ENCODE peak calls at places on chromosomes 1 and 21, in seven cellular contexts. X is tibial artery, G is cardiac muscle cell, M is coronary artery, N is fibroblast of lung, V is pancreas, P is AG04450. W is an unnamed sample.

GRCh38 chr21:42784276-42784675 is 95.1 kb downstream of the WDR4 start:
- DNase-seq in N (no peak), X (no peak), M (no peak), P (no peak), G (no peak), V (no peak), W (no peak)

GRCh38 chr1:112325504-112325903 is 70.5 kb upstream of the CTTNBP2NL start:
- DNase-seq in G (no peak), P (no peak), V (no peak), X (no peak), N (no peak), M (no peak), W (no peak)

GRCh38 chr1:20370628-20371200 is 80.0 kb downstream of the VWA5B1 start:
- DNase-seq in P (no peak), M (no peak), V (no peak), G (no peak), N (no peak), X (peak; percentile 7), W (no peak)

GRCh38 chr1:22753396-22754083 is 42.9 kb downstream of the EPHB2 start:
- DNase-seq in G (no peak), X (peak; percentile 75), P (peak; percentile 52), V (no peak), M (no peak), N (peak; percentile 64), W (no peak)

GRCh38 chr1:20138346-20138745 is 777 bp upstream of the PLA2G2F start:
- DNase-seq in X (peak; percentile 28), V (no peak), G (no peak), P (no peak), N (no peak), M (no peak), W (no peak)

GRCh38 chr1:3068400-3069361 is at the start of gene PRDM16:
- DNase-seq in M (no peak), G (peak; percentile 84), V (peak; percentile 70), N (peak; percentile 69), P (no peak), X (peak; percentile 84), W (peak; percentile 47)

GRCh38 chr1:183093821-183094287 is 70.6 kb downstream of the LAMC1 start:
- DNase-seq in G (no peak), M (no peak), N (peak; percentile 83), P (no peak), V (no peak), X (no peak), W (no peak)

GRCh38 chr1:157247005-157247763 is 109.0 kb upstream of the ETV3 start:
- DNase-seq in N (no peak), V (no peak), M (no peak), X (no peak), G (no peak), P (no peak), W (no peak)

GRCh38 chr1:158067651-158068050 is 74.2 kb downstream of the KIRREL1 start:
- DNase-seq in N (peak; percentile 80), X (no peak), M (no peak), G (no peak), P (no peak), V (no peak), W (peak; percentile 96)

GRCh38 chr21:33023574-33024277 is 2.0 kb upstream of the OLIG2 start:
- DNase-seq in N (no peak), X (no peak), M (peak; percentile 52), P (no peak), V (no peak), G (no peak), W (no peak)

GRCh38 chr21:39096754-39097153 is 86.5 kb downstream of the PSMG1 start:
- DNase-seq in X (peak; percentile 64), G (no peak), M (no peak), P (no peak), V (no peak), N (no peak), W (peak; percentile 24)

GRCh38 chr21:41640756-41641509 is 125.9 kb downstream of the RIPK4 start:
- DNase-seq in G (no peak), P (no peak), V (no peak), X (peak; percentile 77), N (peak; percentile 74), M (no peak), W (no peak)

GRCh38 chr1:110674337-110675059 is at the start of gene KCNA3:
- DNase-seq in M (no peak), N (no peak), G (peak; percentile 65), P (no peak), X (peak; percentile 54), V (no peak), W (no peak)

GRCh38 chr1:40901886-40902633 is 39.9 kb upstream of the CITED4 start:
- DNase-seq in V (no peak), N (peak; percentile 68), M (no peak), G (no peak), P (no peak), X (peak; percentile 72), W (no peak)

GRCh38 chr1:194813109-194813508 is 1626.7 kb upstream of the B3GALT2 start:
- DNase-seq in V (no peak), P (no peak), X (no peak), G (no peak), N (no peak), M (no peak), W (no peak)

GRCh38 chr1:116929961-116930592 is 20.4 kb downstream of the PTGFRN start:
- DNase-seq in G (no peak), N (no peak), M (no peak), P (no peak), V (no peak), X (no peak), W (no peak)

GRCh38 chr1:116933586-116934515 is 24.1 kb downstream of the PTGFRN start:
- DNase-seq in P (no peak), X (no peak), G (no peak), N (no peak), M (no peak), V (no peak), W (no peak)

GRCh38 chr1:116931016-116931918 is 21.6 kb downstream of the PTGFRN start:
- DNase-seq in N (no peak), V (no peak), P (no peak), G (no peak), X (no peak), M (no peak), W (no peak)

GRCh38 chr1:116934586-116935207 is 25.0 kb downstream of the PTGFRN start:
- DNase-seq in N (no peak), P (no peak), X (no peak), V (no peak), M (no peak), G (no peak), W (no peak)
- TF ChIP-seq CTCF in N (no peak), P (peak; percentile 3), X (no peak), V (no peak), M (no peak), G (peak; percentile 47), W (peak; percentile 23)

GRCh38 chr1:24727490-24728214 is 17.6 kb upstream of the CLIC4 start:
- DNase-seq in G (no peak), N (peak; percentile 86), M (no peak), V (no peak), P (no peak), X (peak; percentile 82), W (no peak)
- H3K4me3 ChIP-seq in G (no peak overlapping the region), N (peak overlapping the region; percentile 21), M (peak overlapping the region; percentile 32), V (no peak overlapping the region), P (peak overlapping the region; percentile 31), X (no peak overlapping the region), W (no peak overlapping the region)

GRCh38 chr21:35352066-35352770 is 303.1 kb upstream of the RUNX1 start:
- DNase-seq in P (no peak), G (no peak), V (no peak), N (peak; percentile 95), X (no peak), M (no peak), W (no peak)
- H3K27ac ChIP-seq in P (no peak overlapping the region), G (no peak overlapping the region), V (no peak overlapping the region), N (no peak overlapping the region), X (no peak overlapping the region), M (no peak overlapping the region), W (no peak overlapping the region)

GRCh38 chr1:168129933-168130332 is 6.8 kb downstream of the GPR161 start:
- DNase-seq in M (no peak), N (no peak), G (no peak), V (no peak), P (no peak), X (no peak), W (no peak)
- TF ChIP-seq CTCF in M (no peak), N (no peak), G (no peak), V (no peak), P (no peak), X (no peak), W (no peak)

GRCh38 chr1:51346086-51346942 is 16.0 kb upstream of the TTC39A start:
- DNase-seq in N (no peak), X (no peak), G (no peak), M (no peak), V (no peak), P (no peak), W (no peak)

GRCh38 chr1:51345300-51345687 is 14.9 kb upstream of the TTC39A start:
- DNase-seq in G (no peak), N (no peak), V (no peak), P (no peak), X (no peak), M (no peak), W (no peak)

GRCh38 chr1:51343624-51344023 is 13.3 kb upstream of the TTC39A start:
- DNase-seq in M (no peak), X (no peak), G (no peak), P (no peak), N (no peak), V (no peak), W (no peak)

GRCh38 chr1:51344276-51344601 is 13.9 kb upstream of the TTC39A start:
- DNase-seq in N (no peak), X (no peak), M (no peak), P (no peak), G (no peak), V (no peak), W (no peak)

GRCh38 chr1:51344602-51345299 is 14.4 kb upstream of the TTC39A start:
- DNase-seq in P (no peak), G (peak; percentile 46), X (no peak), N (no peak), M (no peak), V (peak; percentile 75), W (peak; percentile 24)
- H3K4me3 ChIP-seq in P (no peak overlapping the region), G (peak overlapping the region; percentile 20), X (peak overlapping the region; percentile 5), N (no peak overlapping the region), M (peak overlapping the region; percentile 56), V (peak overlapping the region; percentile 72), W (no peak overlapping the region)

GRCh38 chr1:198259336-198260109 is 102.7 kb downstream of the NEK7 start:
- DNase-seq in P (no peak), N (peak; percentile 36), G (no peak), X (no peak), M (no peak), V (no peak), W (no peak)

GRCh38 chr1:198261886-198262285 is 105.1 kb downstream of the NEK7 start:
- DNase-seq in V (no peak), G (no peak), P (no peak), M (no peak), N (no peak), X (no peak), W (no peak)

GRCh38 chr1:198254948-198255347 is 98.2 kb downstream of the NEK7 start:
- DNase-seq in P (no peak), M (no peak), N (peak; percentile 63), X (no peak), V (no peak), G (no peak), W (no peak)

GRCh38 chr1:198255783-198256182 is 99.0 kb downstream of the NEK7 start:
- DNase-seq in X (no peak), G (no peak), N (no peak), M (no peak), V (no peak), P (no peak), W (no peak)

GRCh38 chr1:198258491-198258890 is 101.7 kb downstream of the NEK7 start:
- DNase-seq in G (no peak), V (no peak), X (no peak), N (peak; percentile 92), P (no peak), M (no peak), W (no peak)
- H3K27ac ChIP-seq in G (no peak overlapping the region), V (no peak overlapping the region), X (no peak overlapping the region), N (peak overlapping the region; percentile 43), P (peak overlapping the region; percentile 71), M (no peak overlapping the region), W (no peak overlapping the region)